ENCODE peak calls at places on chromosomes 7 and 10, in seven cellular contexts. One of them, this sample, is unnamed.

GRCh38 chr10:74738985-74739567 is 87.3 kb upstream of the KAT6B start:
- DNase-seq in NCI-H2081: no peak
- DNase-seq in stimulated activated CD4-positive, alpha-beta T cell treated with anti-CD3 and anti-CD28 coated beads, Interleukin-2, amount 100 ng/mL, for 48 hours: no peak
- DNase-seq in cardiac septum: no peak
- DNase-seq in activated CD8-positive, alpha-beta memory T cell treated with anti-CD3 and anti-CD28 coated beads for 24 hours: peak
- DNase-seq in posterior vena cava: no peak
- DNase-seq in iris pigment epithelial cell: peak
- DNase-seq in this sample: no peak

GRCh38 chr7:149280661-149281507 is 18.9 kb downstream of the ZNF783 start:
- DNase-seq in NCI-H2081: no peak
- DNase-seq in activated CD8-positive, alpha-beta memory T cell treated with anti-CD3 and anti-CD28 coated beads for 24 hours: no peak
- DNase-seq in iris pigment epithelial cell: no peak
- DNase-seq in cardiac septum: no peak
- DNase-seq in posterior vena cava: no peak
- DNase-seq in stimulated activated CD4-positive, alpha-beta T cell treated with anti-CD3 and anti-CD28 coated beads, Interleukin-2, amount 100 ng/mL, for 48 hours: no peak
- DNase-seq in this sample: no peak

GRCh38 chr7:35697414-35698175 is 2.7 kb upstream of the HERPUD2 start:
- DNase-seq in stimulated activated CD4-positive, alpha-beta T cell treated with anti-CD3 and anti-CD28 coated beads, Interleukin-2, amount 100 ng/mL, for 48 hours: no peak
- DNase-seq in cardiac septum: no peak
- DNase-seq in activated CD8-positive, alpha-beta memory T cell treated with anti-CD3 and anti-CD28 coated beads for 24 hours: no peak
- DNase-seq in posterior vena cava: no peak
- DNase-seq in NCI-H2081: no peak
- DNase-seq in iris pigment epithelial cell: peak
- DNase-seq in this sample: no peak

GRCh38 chr7:158782638-158783490 is 46.4 kb downstream of the ESYT2 start:
- DNase-seq in stimulated activated CD4-positive, alpha-beta T cell treated with anti-CD3 and anti-CD28 coated beads, Interleukin-2, amount 100 ng/mL, for 48 hours: no peak
- DNase-seq in posterior vena cava: peak
- DNase-seq in cardiac septum: peak
- DNase-seq in iris pigment epithelial cell: peak
- DNase-seq in NCI-H2081: peak
- DNase-seq in activated CD8-positive, alpha-beta memory T cell treated with anti-CD3 and anti-CD28 coated beads for 24 hours: no peak
- DNase-seq in this sample: no peak

GRCh38 chr7:8161398-8161828 is 100.6 kb downstream of the ICA1 start:
- DNase-seq in stimulated activated CD4-positive, alpha-beta T cell treated with anti-CD3 and anti-CD28 coated beads, Interleukin-2, amount 100 ng/mL, for 48 hours: no peak
- DNase-seq in NCI-H2081: no peak
- DNase-seq in posterior vena cava: no peak
- DNase-seq in iris pigment epithelial cell: no peak
- DNase-seq in activated CD8-positive, alpha-beta memory T cell treated with anti-CD3 and anti-CD28 coated beads for 24 hours: no peak
- DNase-seq in cardiac septum: no peak
- DNase-seq in this sample: no peak

GRCh38 chr7:31648288-31648687 is 38.7 kb upstream of the PPP1R17 start:
- DNase-seq in stimulated activated CD4-positive, alpha-beta T cell treated with anti-CD3 and anti-CD28 coated beads, Interleukin-2, amount 100 ng/mL, for 48 hours: no peak
- DNase-seq in cardiac septum: no peak
- DNase-seq in iris pigment epithelial cell: no peak
- DNase-seq in activated CD8-positive, alpha-beta memory T cell treated with anti-CD3 and anti-CD28 coated beads for 24 hours: no peak
- DNase-seq in NCI-H2081: peak
- DNase-seq in posterior vena cava: no peak
- DNase-seq in this sample: no peak

GRCh38 chr10:36675458-36675880 is 449.9 kb upstream of the ANKRD30A start:
- DNase-seq in iris pigment epithelial cell: peak
- DNase-seq in posterior vena cava: no peak
- DNase-seq in cardiac septum: no peak
- DNase-seq in stimulated activated CD4-positive, alpha-beta T cell treated with anti-CD3 and anti-CD28 coated beads, Interleukin-2, amount 100 ng/mL, for 48 hours: no peak
- DNase-seq in activated CD8-positive, alpha-beta memory T cell treated with anti-CD3 and anti-CD28 coated beads for 24 hours: no peak
- DNase-seq in NCI-H2081: no peak
- DNase-seq in this sample: no peak

GRCh38 chr10:109464949-109465348 is 458.4 kb downstream of the XPNPEP1 start:
- DNase-seq in stimulated activated CD4-positive, alpha-beta T cell treated with anti-CD3 and anti-CD28 coated beads, Interleukin-2, amount 100 ng/mL, for 48 hours: no peak
- DNase-seq in cardiac septum: no peak
- DNase-seq in posterior vena cava: no peak
- DNase-seq in NCI-H2081: no peak
- DNase-seq in activated CD8-positive, alpha-beta memory T cell treated with anti-CD3 and anti-CD28 coated beads for 24 hours: no peak
- DNase-seq in iris pigment epithelial cell: no peak
- DNase-seq in this sample: no peak

GRCh38 chr10:7789390-7789789 is 1.4 kb downstream of the ATP5F1C start:
- DNase-seq in posterior vena cava: no peak
- DNase-seq in NCI-H2081: peak
- DNase-seq in activated CD8-positive, alpha-beta memory T cell treated with anti-CD3 and anti-CD28 coated beads for 24 hours: no peak
- DNase-seq in iris pigment epithelial cell: peak
- DNase-seq in stimulated activated CD4-positive, alpha-beta T cell treated with anti-CD3 and anti-CD28 coated beads, Interleukin-2, amount 100 ng/mL, for 48 hours: no peak
- DNase-seq in cardiac septum: no peak
- DNase-seq in this sample: no peak

GRCh38 chr7:99791667-99792356 is 7.8 kb upstream of the CYP3A4 start:
- DNase-seq in posterior vena cava: no peak
- DNase-seq in activated CD8-positive, alpha-beta memory T cell treated with anti-CD3 and anti-CD28 coated beads for 24 hours: no peak
- DNase-seq in iris pigment epithelial cell: no peak
- DNase-seq in NCI-H2081: no peak
- DNase-seq in cardiac septum: no peak
- DNase-seq in stimulated activated CD4-positive, alpha-beta T cell treated with anti-CD3 and anti-CD28 coated beads, Interleukin-2, amount 100 ng/mL, for 48 hours: no peak
- DNase-seq in this sample: no peak

GRCh38 chr10:54614062-54614461 is 187.0 kb downstream of the PCDH15 start:
- DNase-seq in cardiac septum: no peak
- DNase-seq in stimulated activated CD4-positive, alpha-beta T cell treated with anti-CD3 and anti-CD28 coated beads, Interleukin-2, amount 100 ng/mL, for 48 hours: no peak
- DNase-seq in NCI-H2081: no peak
- DNase-seq in posterior vena cava: no peak
- DNase-seq in iris pigment epithelial cell: no peak
- DNase-seq in activated CD8-positive, alpha-beta memory T cell treated with anti-CD3 and anti-CD28 coated beads for 24 hours: no peak
- DNase-seq in this sample: no peak

GRCh38 chr10:102557569-102557968 is 53.8 kb downstream of the SUFU start:
- DNase-seq in NCI-H2081: no peak
- DNase-seq in iris pigment epithelial cell: no peak
- DNase-seq in posterior vena cava: no peak
- DNase-seq in cardiac septum: no peak
- DNase-seq in stimulated activated CD4-positive, alpha-beta T cell treated with anti-CD3 and anti-CD28 coated beads, Interleukin-2, amount 100 ng/mL, for 48 hours: no peak
- DNase-seq in activated CD8-positive, alpha-beta memory T cell treated with anti-CD3 and anti-CD28 coated beads for 24 hours: no peak
- DNase-seq in this sample: no peak

GRCh38 chr7:495761-496321 is 23.8 kb downstream of the PDGFA start:
- DNase-seq in activated CD8-positive, alpha-beta memory T cell treated with anti-CD3 and anti-CD28 coated beads for 24 hours: no peak
- DNase-seq in posterior vena cava: peak
- DNase-seq in stimulated activated CD4-positive, alpha-beta T cell treated with anti-CD3 and anti-CD28 coated beads, Interleukin-2, amount 100 ng/mL, for 48 hours: no peak
- DNase-seq in iris pigment epithelial cell: no peak
- DNase-seq in NCI-H2081: no peak
- DNase-seq in cardiac septum: no peak
- DNase-seq in this sample: no peak

GRCh38 chr7:85041599-85042216 is 145.1 kb downstream of the SEMA3D start:
- DNase-seq in activated CD8-positive, alpha-beta memory T cell treated with anti-CD3 and anti-CD28 coated beads for 24 hours: no peak
- DNase-seq in iris pigment epithelial cell: peak
- DNase-seq in stimulated activated CD4-positive, alpha-beta T cell treated with anti-CD3 and anti-CD28 coated beads, Interleukin-2, amount 100 ng/mL, for 48 hours: peak
- DNase-seq in posterior vena cava: peak
- DNase-seq in NCI-H2081: peak
- DNase-seq in cardiac septum: no peak
- DNase-seq in this sample: peak

GRCh38 chr7:73770002-73770859 is at the start of gene CLDN3:
- DNase-seq in iris pigment epithelial cell: peak
- DNase-seq in stimulated activated CD4-positive, alpha-beta T cell treated with anti-CD3 and anti-CD28 coated beads, Interleukin-2, amount 100 ng/mL, for 48 hours: no peak
- DNase-seq in NCI-H2081: peak
- DNase-seq in activated CD8-positive, alpha-beta memory T cell treated with anti-CD3 and anti-CD28 coated beads for 24 hours: no peak
- DNase-seq in posterior vena cava: no peak
- DNase-seq in cardiac septum: no peak
- DNase-seq in this sample: no peak

GRCh38 chr7:136940917-136941316 is 72.5 kb downstream of the CHRM2 start:
- DNase-seq in activated CD8-positive, alpha-beta memory T cell treated with anti-CD3 and anti-CD28 coated beads for 24 hours: no peak
- DNase-seq in stimulated activated CD4-positive, alpha-beta T cell treated with anti-CD3 and anti-CD28 coated beads, Interleukin-2, amount 100 ng/mL, for 48 hours: no peak
- DNase-seq in cardiac septum: no peak
- DNase-seq in iris pigment epithelial cell: no peak
- DNase-seq in posterior vena cava: no peak
- DNase-seq in NCI-H2081: no peak
- DNase-seq in this sample: no peak

GRCh38 chr10:69360485-69361302 is 56.0 kb downstream of the TACR2 start:
- DNase-seq in iris pigment epithelial cell: peak
- DNase-seq in activated CD8-positive, alpha-beta memory T cell treated with anti-CD3 and anti-CD28 coated beads for 24 hours: no peak
- DNase-seq in posterior vena cava: peak
- DNase-seq in cardiac septum: no peak
- DNase-seq in stimulated activated CD4-positive, alpha-beta T cell treated with anti-CD3 and anti-CD28 coated beads, Interleukin-2, amount 100 ng/mL, for 48 hours: no peak
- DNase-seq in NCI-H2081: no peak
- DNase-seq in this sample: no peak

GRCh38 chr7:159109092-159110035 is 35.3 kb downstream of the VIPR2 start:
- DNase-seq in activated CD8-positive, alpha-beta memory T cell treated with anti-CD3 and anti-CD28 coated beads for 24 hours: no peak
- DNase-seq in cardiac septum: peak
- DNase-seq in iris pigment epithelial cell: no peak
- DNase-seq in posterior vena cava: peak
- DNase-seq in NCI-H2081: no peak
- DNase-seq in stimulated activated CD4-positive, alpha-beta T cell treated with anti-CD3 and anti-CD28 coated beads, Interleukin-2, amount 100 ng/mL, for 48 hours: no peak
- DNase-seq in this sample: no peak

GRCh38 chr10:131570716-131571307 is 259.3 kb upstream of the TCERG1L start:
- DNase-seq in activated CD8-positive, alpha-beta memory T cell treated with anti-CD3 and anti-CD28 coated beads for 24 hours: peak
- DNase-seq in posterior vena cava: peak
- DNase-seq in NCI-H2081: no peak
- DNase-seq in stimulated activated CD4-positive, alpha-beta T cell treated with anti-CD3 and anti-CD28 coated beads, Interleukin-2, amount 100 ng/mL, for 48 hours: no peak
- DNase-seq in cardiac septum: peak
- DNase-seq in iris pigment epithelial cell: no peak
- DNase-seq in this sample: no peak

GRCh38 chr7:40694991-40695390 is 560.2 kb downstream of the SUGCT start:
- DNase-seq in iris pigment epithelial cell: no peak
- DNase-seq in cardiac septum: no peak
- DNase-seq in stimulated activated CD4-positive, alpha-beta T cell treated with anti-CD3 and anti-CD28 coated beads, Interleukin-2, amount 100 ng/mL, for 48 hours: no peak
- DNase-seq in posterior vena cava: no peak
- DNase-seq in activated CD8-positive, alpha-beta memory T cell treated with anti-CD3 and anti-CD28 coated beads for 24 hours: no peak
- DNase-seq in NCI-H2081: no peak
- DNase-seq in this sample: no peak

GRCh38 chr7:2641406-2642393 is 9.9 kb downstream of the TTYH3 start:
- DNase-seq in cardiac septum: peak
- DNase-seq in NCI-H2081: no peak
- DNase-seq in stimulated activated CD4-positive, alpha-beta T cell treated with anti-CD3 and anti-CD28 coated beads, Interleukin-2, amount 100 ng/mL, for 48 hours: no peak
- DNase-seq in activated CD8-positive, alpha-beta memory T cell treated with anti-CD3 and anti-CD28 coated beads for 24 hours: no peak
- DNase-seq in posterior vena cava: peak
- DNase-seq in iris pigment epithelial cell: peak
- DNase-seq in this sample: peak

GRCh38 chr7:30066697-30067096 is 38.5 kb downstream of the PLEKHA8 start:
- DNase-seq in posterior vena cava: no peak
- DNase-seq in activated CD8-positive, alpha-beta memory T cell treated with anti-CD3 and anti-CD28 coated beads for 24 hours: no peak
- DNase-seq in stimulated activated CD4-positive, alpha-beta T cell treated with anti-CD3 and anti-CD28 coated beads, Interleukin-2, amount 100 ng/mL, for 48 hours: no peak
- DNase-seq in NCI-H2081: no peak
- DNase-seq in cardiac septum: no peak
- DNase-seq in iris pigment epithelial cell: no peak
- DNase-seq in this sample: no peak

GRCh38 chr10:12541446-12542067 is 192.2 kb downstream of the CAMK1D start:
- DNase-seq in iris pigment epithelial cell: no peak
- DNase-seq in NCI-H2081: no peak
- DNase-seq in posterior vena cava: no peak
- DNase-seq in stimulated activated CD4-positive, alpha-beta T cell treated with anti-CD3 and anti-CD28 coated beads, Interleukin-2, amount 100 ng/mL, for 48 hours: no peak
- DNase-seq in activated CD8-positive, alpha-beta memory T cell treated with anti-CD3 and anti-CD28 coated beads for 24 hours: peak
- DNase-seq in cardiac septum: peak
- DNase-seq in this sample: no peak

GRCh38 chr10:71771821-71772617 is 1.3 kb downstream of the VSIR start:
- DNase-seq in cardiac septum: peak
- DNase-seq in NCI-H2081: no peak
- DNase-seq in activated CD8-positive, alpha-beta memory T cell treated with anti-CD3 and anti-CD28 coated beads for 24 hours: no peak
- DNase-seq in stimulated activated CD4-positive, alpha-beta T cell treated with anti-CD3 and anti-CD28 coated beads, Interleukin-2, amount 100 ng/mL, for 48 hours: no peak
- DNase-seq in iris pigment epithelial cell: peak
- DNase-seq in posterior vena cava: peak
- DNase-seq in this sample: no peak

GRCh38 chr7:137130751-137131158 is 212.8 kb downstream of the PTN start:
- DNase-seq in cardiac septum: peak
- DNase-seq in iris pigment epithelial cell: peak
- DNase-seq in stimulated activated CD4-positive, alpha-beta T cell treated with anti-CD3 and anti-CD28 coated beads, Interleukin-2, amount 100 ng/mL, for 48 hours: no peak
- DNase-seq in NCI-H2081: no peak
- DNase-seq in activated CD8-positive, alpha-beta memory T cell treated with anti-CD3 and anti-CD28 coated beads for 24 hours: no peak
- DNase-seq in posterior vena cava: no peak
- DNase-seq in this sample: no peak

GRCh38 chr10:112985701-112986510 is 35.9 kb downstream of the TCF7L2 start:
- DNase-seq in NCI-H2081: no peak
- DNase-seq in activated CD8-positive, alpha-beta memory T cell treated with anti-CD3 and anti-CD28 coated beads for 24 hours: no peak
- DNase-seq in stimulated activated CD4-positive, alpha-beta T cell treated with anti-CD3 and anti-CD28 coated beads, Interleukin-2, amount 100 ng/mL, for 48 hours: no peak
- DNase-seq in cardiac septum: no peak
- DNase-seq in posterior vena cava: no peak
- DNase-seq in iris pigment epithelial cell: peak
- DNase-seq in this sample: no peak

GRCh38 chr10:79405995-79406515 is 39.4 kb downstream of the ZCCHC24 start:
- DNase-seq in posterior vena cava: no peak
- DNase-seq in stimulated activated CD4-positive, alpha-beta T cell treated with anti-CD3 and anti-CD28 coated beads, Interleukin-2, amount 100 ng/mL, for 48 hours: no peak
- DNase-seq in activated CD8-positive, alpha-beta memory T cell treated with anti-CD3 and anti-CD28 coated beads for 24 hours: no peak
- DNase-seq in cardiac septum: peak
- DNase-seq in NCI-H2081: no peak
- DNase-seq in iris pigment epithelial cell: no peak
- DNase-seq in this sample: no peak

GRCh38 chr10:11687779-11688447 is 54.3 kb upstream of the ECHDC3 start:
- DNase-seq in NCI-H2081: no peak
- DNase-seq in activated CD8-positive, alpha-beta memory T cell treated with anti-CD3 and anti-CD28 coated beads for 24 hours: no peak
- DNase-seq in iris pigment epithelial cell: no peak
- DNase-seq in posterior vena cava: no peak
- DNase-seq in stimulated activated CD4-positive, alpha-beta T cell treated with anti-CD3 and anti-CD28 coated beads, Interleukin-2, amount 100 ng/mL, for 48 hours: no peak
- DNase-seq in cardiac septum: no peak
- DNase-seq in this sample: no peak

GRCh38 chr10:121527690-121528089 is 70.6 kb downstream of the FGFR2 start:
- DNase-seq in iris pigment epithelial cell: peak
- DNase-seq in NCI-H2081: no peak
- DNase-seq in activated CD8-positive, alpha-beta memory T cell treated with anti-CD3 and anti-CD28 coated beads for 24 hours: no peak
- DNase-seq in posterior vena cava: no peak
- DNase-seq in stimulated activated CD4-positive, alpha-beta T cell treated with anti-CD3 and anti-CD28 coated beads, Interleukin-2, amount 100 ng/mL, for 48 hours: no peak
- DNase-seq in cardiac septum: no peak
- DNase-seq in this sample: no peak

GRCh38 chr7:102985176-102985783 is 72.5 kb downstream of the LRRC17 start:
- DNase-seq in NCI-H2081: no peak
- DNase-seq in cardiac septum: no peak
- DNase-seq in activated CD8-positive, alpha-beta memory T cell treated with anti-CD3 and anti-CD28 coated beads for 24 hours: no peak
- DNase-seq in posterior vena cava: no peak
- DNase-seq in iris pigment epithelial cell: peak
- DNase-seq in stimulated activated CD4-positive, alpha-beta T cell treated with anti-CD3 and anti-CD28 coated beads, Interleukin-2, amount 100 ng/mL, for 48 hours: no peak
- DNase-seq in this sample: no peak

GRCh38 chr7:137081276-137081675 is 212.8 kb downstream of the CHRM2 start:
- DNase-seq in iris pigment epithelial cell: peak
- DNase-seq in activated CD8-positive, alpha-beta memory T cell treated with anti-CD3 and anti-CD28 coated beads for 24 hours: no peak
- DNase-seq in cardiac septum: no peak
- DNase-seq in stimulated activated CD4-positive, alpha-beta T cell treated with anti-CD3 and anti-CD28 coated beads, Interleukin-2, amount 100 ng/mL, for 48 hours: no peak
- DNase-seq in posterior vena cava: no peak
- DNase-seq in NCI-H2081: no peak
- DNase-seq in this sample: no peak

GRCh38 chr7:81299272-81299671 is 380.4 kb upstream of the SEMA3C start:
- DNase-seq in NCI-H2081: no peak
- DNase-seq in posterior vena cava: no peak
- DNase-seq in iris pigment epithelial cell: peak
- DNase-seq in stimulated activated CD4-positive, alpha-beta T cell treated with anti-CD3 and anti-CD28 coated beads, Interleukin-2, amount 100 ng/mL, for 48 hours: no peak
- DNase-seq in activated CD8-positive, alpha-beta memory T cell treated with anti-CD3 and anti-CD28 coated beads for 24 hours: no peak
- DNase-seq in cardiac septum: no peak
- DNase-seq in this sample: no peak

This sample was measured in putamen.